ENCODE peak calls at places on chromosomes 16 and 17, in four cellular contexts. A is HepG2, V is GM12878, Y is K562. U is an unnamed sample.

GRCh38 chr16:79067600-79067999 is 532.9 kb downstream of the MAF start:
- DNase-seq in A (no peak), V (no peak), Y (no peak), U (no peak)

GRCh38 chr16:67613808-67614207 is 31.1 kb upstream of the CARMIL2 start:
- DNase-seq in A (peak), V (no peak), Y (no peak), U (no peak)

GRCh38 chr17:8041980-8042379 is 3.1 kb downstream of the ALOX15B start:
- DNase-seq in A (no peak), V (no peak), Y (no peak), U (peak)

GRCh38 chr16:11666108-11667055 is 1.9 kb upstream of the SNN start:
- DNase-seq in A (no peak), V (no peak), Y (no peak), U (no peak)

GRCh38 chr16:81823734-81824133 is 44.6 kb downstream of the PLCG2 start:
- DNase-seq in A (no peak), V (no peak), Y (no peak), U (no peak)

GRCh38 chr17:8532021-8532420 is 96.3 kb downstream of the NDEL1 start:
- DNase-seq in A (peak), V (no peak), Y (peak), U (no peak)

GRCh38 chr16:85579199-85579598 is 33.9 kb upstream of the GSE1 start:
- DNase-seq in A (no peak), V (no peak), Y (peak), U (no peak)

GRCh38 chr17:78238823-78239488 is 7.5 kb downstream of the TMEM235 start:
- DNase-seq in A (no peak), V (no peak), Y (no peak), U (no peak)

GRCh38 chr17:67377727-67378443 is 804 bp downstream of the PITPNC1 start:
- DNase-seq in A (no peak), V (no peak), Y (peak), U (peak)

GRCh38 chr16:49115956-49116355 is 165.7 kb downstream of the CBLN1 start:
- DNase-seq in A (no peak), V (no peak), Y (no peak), U (no peak)
- TF ChIP-seq SP1 in A (no peak), V (no peak), Y (no peak), U (no peak)

GRCh38 chr16:89700649-89701424 is 668 bp downstream of the SPATA2L start:
- DNase-seq in A (peak), V (no peak), Y (peak), U (peak)
- TF ChIP-seq FOXM1 in A (peak), V (no peak), Y (no peak), U (no peak)

GRCh38 chr17:44362479-44362963 is 1.1 kb downstream of the FAM171A2 start:
- DNase-seq in A (no peak), V (no peak), Y (peak), U (no peak)
- TF ChIP-seq SP1 in A (no peak), V (no peak), Y (no peak), U (no peak)

GRCh38 chr17:57453841-57454240 is 197.5 kb downstream of the MSI2 start:
- DNase-seq in A (no peak), V (no peak), Y (no peak), U (no peak)
- TF ChIP-seq FOXM1 in A (no peak), V (no peak), Y (no peak), U (no peak)

GRCh38 chr16:12976491-12976890 is 75.1 kb downstream of the SHISA9 start:
- DNase-seq in A (no peak), V (no peak), Y (no peak), U (no peak)
- TF ChIP-seq SP1 in A (no peak), V (no peak), Y (no peak), U (no peak)

DNA sequence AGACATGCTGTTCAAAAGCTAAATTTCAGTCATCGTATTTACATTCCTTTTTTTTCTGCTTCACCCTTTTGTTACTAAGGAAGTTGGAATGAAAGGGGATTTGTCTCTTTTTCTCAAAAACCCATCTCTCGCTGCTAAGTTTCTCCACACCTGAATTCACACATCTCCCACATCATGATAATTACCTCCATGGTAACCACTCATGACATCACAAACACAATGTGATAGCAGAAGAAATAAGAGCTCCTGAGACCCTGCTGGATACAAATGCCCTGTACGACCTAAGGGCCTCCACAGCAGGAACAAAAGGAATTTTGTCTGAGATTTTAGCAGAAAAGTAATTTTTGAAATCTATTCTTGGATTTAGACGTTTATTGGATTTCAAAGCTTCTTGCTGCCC is 82.6 kb upstream of the GNAO1 start:
- DNase-seq in A (no peak), V (no peak), Y (no peak), U (no peak)
- TF ChIP-seq FOXM1 in A (no peak), V (no peak), Y (no peak), U (no peak)

GRCh38 chr16:63539276-63539675 is 1503.0 kb upstream of the CDH8 start:
- DNase-seq in A (no peak), V (no peak), Y (no peak), U (no peak)
- TF ChIP-seq SP1 in A (no peak), V (no peak), Y (no peak), U (no peak)

GRCh38 chr17:39462644-39463375 is 1.5 kb downstream of the CDK12 start:
- DNase-seq in A (no peak), V (no peak), Y (no peak), U (no peak)
- TF ChIP-seq FOXM1 in A (no peak), V (no peak), Y (no peak), U (no peak)

GRCh38 chr16:3824121-3824795 is 56.3 kb downstream of the CREBBP start:
- DNase-seq in A (no peak), V (no peak), Y (no peak), U (no peak)
- TF ChIP-seq SP1 in A (no peak), V (no peak), Y (no peak), U (no peak)

U was measured in HEK293T.